ENCODE peak calls at places on chromosomes 2 and 18, in eight cellular contexts. I, P, W, Y, H, L, Q and K are unnamed samples.

GRCh38 chr2:187964742-187965141 is 326.9 kb upstream of the GULP1 start:
- DNase-seq in L (peak; percentile 75), W (no peak), H (no peak), P (peak; percentile 53), Y (no peak), Q (no peak), I (no peak), K (peak; percentile 21)

GRCh38 chr18:33404244-33404873 is 36.2 kb downstream of the CCDC178 start:
- DNase-seq in Y (no peak), W (no peak), Q (no peak), L (peak; percentile 1), I (no peak), P (no peak), H (no peak), K (peak; percentile 3)

GRCh38 chr2:129754831-129755230 is 224.6 kb upstream of the RAB6C start:
- DNase-seq in Q (no peak), Y (no peak), L (no peak), P (no peak), W (no peak), H (no peak), I (no peak), K (no peak)

GRCh38 chr18:44651918-44652317 is 28.8 kb upstream of the SETBP1 start:
- DNase-seq in W (no peak), P (no peak), Y (no peak), L (no peak), I (no peak), H (no peak), Q (no peak), K (no peak)

GRCh38 chr2:180125245-180125962 is 118.3 kb upstream of the CWC22 start:
- DNase-seq in I (peak; percentile 74), P (peak; percentile 95), W (peak; percentile 54), L (peak; percentile 96), H (peak; percentile 57), Y (peak; percentile 94), Q (peak; percentile 35), K (peak; percentile 98)

GRCh38 chr2:46487667-46488333 is 8.4 kb downstream of the TMEM247 start:
- DNase-seq in P (peak; percentile 45), I (no peak), W (peak; percentile 94), Q (no peak), H (no peak), L (peak; percentile 81), Y (peak; percentile 90), K (peak; percentile 73)

GRCh38 chr18:56789004-56789888 is 138.1 kb downstream of the WDR7 start:
- DNase-seq in Q (peak; percentile 1), W (no peak), Y (no peak), H (peak; percentile 78), I (no peak), P (peak; percentile 26), L (peak; percentile 60), K (peak; percentile 69)

GRCh38 chr2:48587560-48587959 is 30.1 kb upstream of the GTF2A1L start:
- DNase-seq in W (no peak), P (no peak), H (no peak), Q (no peak), Y (no peak), I (no peak), L (no peak), K (no peak)

GRCh38 chr2:133379159-133379558 is 189.1 kb downstream of the NCKAP5 start:
- DNase-seq in Y (peak; percentile 77), L (peak; percentile 71), P (no peak), Q (no peak), W (no peak), I (no peak), H (no peak), K (no peak)

GRCh38 chr2:210660-211059 is 53.2 kb downstream of the SH3YL1 start:
- DNase-seq in W (no peak), H (no peak), I (no peak), P (no peak), Q (no peak), Y (no peak), L (no peak), K (no peak)

GRCh38 chr2:189830510-189830909 is 46.3 kb downstream of the PMS1 start:
- DNase-seq in I (no peak), L (no peak), W (no peak), P (no peak), H (no peak), Y (no peak), Q (no peak), K (no peak)

GRCh38 chr2:197215988-197216979 is 94.3 kb downstream of the ANKRD44 start:
- DNase-seq in L (peak; percentile 54), I (no peak), H (no peak), W (no peak), P (peak; percentile 24), Q (no peak), Y (peak; percentile 22), K (peak; percentile 51)

GRCh38 chr2:234670052-234670451 is 173.2 kb upstream of the ARL4C start:
- DNase-seq in I (no peak), L (peak; percentile 94), H (no peak), P (peak; percentile 70), Q (no peak), W (no peak), Y (peak; percentile 84), K (peak; percentile 88)

GRCh38 chr18:25349926-25350560 is 1.9 kb downstream of the ZNF521 start:
- DNase-seq in H (peak; percentile 71), Q (no peak), Y (peak; percentile 15), W (no peak), L (no peak), P (peak; percentile 22), I (no peak), K (no peak)
- H3K4me3 ChIP-seq in H (peak overlapping the region; percentile 98), Q (peak overlapping the region; percentile 35), Y (peak overlapping the region; percentile 82), W (peak overlapping the region; percentile 87), L (peak overlapping the region; percentile 88), P (peak overlapping the region; percentile 83), I (peak overlapping the region; percentile 78), K (peak overlapping the region; percentile 72)

GRCh38 chr2:42810971-42811865 is 18.8 kb upstream of the HAAO start:
- DNase-seq in L (peak; percentile 52), Q (peak; percentile 32), I (peak; percentile 72), Y (peak; percentile 51), P (peak; percentile 50), H (peak; percentile 79), W (peak; percentile 89), K (peak; percentile 56)

GRCh38 chr2:42808301-42808700 is 15.9 kb upstream of the HAAO start:
- DNase-seq in L (no peak), Q (no peak), P (no peak), Y (no peak), W (peak; percentile 34), H (peak; percentile 39), I (no peak), K (no peak)

GRCh38 chr2:42809876-42810125 is 17.4 kb upstream of the HAAO start:
- DNase-seq in Q (peak; percentile 80), L (no peak), W (peak; percentile 98), I (peak; percentile 71), P (no peak), Y (peak; percentile 83), H (peak; percentile 86), K (peak; percentile 84)

GRCh38 chr2:42810126-42810970 is 18.0 kb upstream of the HAAO start:
- DNase-seq in P (peak; percentile 97), Y (peak; percentile 96), W (peak; percentile 98), L (peak; percentile 98), Q (peak; percentile 92), I (peak; percentile 96), H (peak; percentile 96), K (peak; percentile 98)

DNA sequence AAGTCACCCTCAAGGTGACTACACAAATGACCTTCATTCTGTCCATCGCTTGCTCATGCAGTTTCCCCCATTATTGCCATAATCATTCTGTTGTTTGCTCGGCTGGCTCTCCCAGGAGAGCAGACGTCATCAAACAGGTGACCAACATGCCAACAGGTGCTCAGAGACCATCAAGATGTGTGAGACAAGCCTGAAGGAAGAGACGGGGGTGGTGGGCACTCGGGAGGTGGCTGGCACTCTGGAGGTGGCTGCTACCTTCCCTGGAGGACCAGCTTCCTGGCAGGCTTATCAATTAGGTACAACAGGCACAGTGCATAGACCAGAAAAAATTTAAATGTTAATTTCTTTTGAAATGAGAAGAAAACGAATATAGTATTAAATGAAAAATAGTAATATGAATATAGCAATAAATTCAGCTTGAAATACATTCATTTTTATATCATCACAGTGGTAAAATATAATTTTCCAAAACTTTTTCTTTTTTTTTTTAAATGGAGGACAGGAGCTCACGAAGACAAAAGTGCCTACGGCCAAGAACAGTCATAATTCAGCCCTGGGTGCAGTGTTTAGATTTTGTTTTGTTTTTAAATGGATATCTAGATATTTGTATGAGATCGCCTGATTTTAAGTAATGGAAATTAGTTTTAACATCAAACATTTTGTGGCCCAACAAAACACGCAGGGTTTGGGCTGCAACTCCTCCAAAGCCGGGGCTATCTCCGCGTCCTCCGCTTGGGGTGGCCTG is 16.9 kb upstream of the HAAO start:
- DNase-seq in Y (no peak), I (no peak), Q (no peak), W (peak; percentile 52), L (peak; percentile 82), P (peak; percentile 81), H (peak; percentile 46), K (no peak)
- TF ChIP-seq CTCF in Y (peak; percentile 34), I (no peak), Q (no peak), W (no peak), L (peak; percentile 17), P (peak; percentile 21), H (no peak), K (peak; percentile 7)

GRCh38 chr18:9958861-9959399 is 45.1 kb downstream of the VAPA start:
- DNase-seq in P (no peak), Y (no peak), Q (no peak), W (no peak), L (no peak), H (no peak), I (no peak), K (no peak)
- H3K4me3 ChIP-seq in P (no peak overlapping the region), Y (no peak overlapping the region), Q (no peak overlapping the region), W (no peak overlapping the region), L (no peak overlapping the region), H (no peak overlapping the region), I (no peak overlapping the region), K (no peak overlapping the region)

GRCh38 chr2:98583516-98583865 is 24.8 kb downstream of the COA5 start:
- DNase-seq in P (no peak), Q (no peak), H (peak; percentile 28), W (no peak), Y (no peak), I (no peak), L (no peak), K (no peak)

GRCh38 chr2:98582523-98582922 is 25.8 kb downstream of the COA5 start:
- DNase-seq in L (no peak), Y (no peak), H (peak; percentile 14), W (no peak), I (no peak), Q (no peak), P (no peak), K (no peak)

GRCh38 chr2:98579926-98580325 is 28.4 kb downstream of the COA5 start:
- DNase-seq in I (no peak), Q (no peak), L (no peak), Y (no peak), W (peak; percentile 50), H (peak; percentile 36), P (no peak), K (no peak)

GRCh38 chr2:98578231-98578630 is 30.1 kb downstream of the COA5 start:
- DNase-seq in I (no peak), H (no peak), P (no peak), W (peak; percentile 67), L (no peak), Y (no peak), Q (no peak), K (no peak)

DNA sequence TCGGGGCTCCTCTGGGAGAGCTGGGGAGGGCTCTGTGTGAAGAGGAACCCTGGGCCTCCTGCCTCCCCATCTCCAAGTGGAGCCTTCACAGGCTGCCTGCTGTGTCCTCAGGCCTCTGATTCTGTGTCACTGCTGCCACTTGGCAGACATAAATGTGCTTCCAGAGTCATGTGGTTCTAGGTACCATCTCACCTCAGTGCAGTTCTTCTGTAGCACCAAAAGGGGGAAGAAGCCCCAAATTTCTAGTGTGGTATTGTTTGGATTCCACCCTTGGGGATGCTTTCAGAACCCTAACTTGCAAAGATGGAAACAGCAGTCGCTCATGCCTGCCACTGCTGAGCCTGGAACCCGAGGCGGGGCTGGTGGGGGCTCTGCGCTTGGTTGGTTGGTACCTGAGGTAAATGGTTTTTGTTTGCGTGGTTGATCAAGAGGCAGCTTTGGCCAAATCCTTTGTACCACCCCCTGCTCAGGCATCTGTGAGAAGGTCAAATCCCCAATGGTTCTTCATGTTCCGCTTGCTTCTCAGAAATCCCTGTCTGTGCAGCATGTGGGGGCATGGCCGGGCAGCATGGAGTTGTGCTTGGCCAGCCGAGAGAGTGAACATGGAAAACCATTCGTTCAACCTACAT is 27.5 kb downstream of the COA5 start:
- DNase-seq in L (no peak), P (no peak), Y (no peak), I (no peak), H (no peak), W (peak; percentile 13), Q (no peak), K (no peak)
- TF ChIP-seq CTCF in L (no peak), P (no peak), Y (no peak), I (no peak), H (no peak), W (no peak), Q (no peak), K (no peak)